ENCODE peak calls at places on chromosomes 13 and 19, in eight cellular contexts. X is HCT116, S is GM23338, F is hepatocyte, D is neural progenitor cell, G is PC-3, T is SK-N-SH, H is MM.1S. N is an unnamed sample.

GRCh38 chr13:54536112-54536511 is 1507.5 kb downstream of the OLFM4 start:
- DNase-seq in X (no peak), S (peak; percentile 74), F (peak; percentile 31), D (peak; percentile 39), G (peak; percentile 2), T (peak; percentile 1), H (no peak), N (no peak)

GRCh38 chr19:40718774-40719391 is 2.0 kb downstream of the ITPKC start:
- DNase-seq in X (peak; percentile 59), S (peak; percentile 54), F (peak; percentile 89), D (peak; percentile 46), G (peak; percentile 72), T (no peak), H (no peak), N (peak; percentile 38)

GRCh38 chr13:95607363-95607762 is 37.1 kb downstream of the DZIP1 start:
- DNase-seq in X (no peak), S (no peak), F (no peak), D (no peak), G (peak; percentile 78), T (no peak), H (no peak), N (no peak)

GRCh38 chr19:18541992-18542935 is 1.1 kb downstream of the FKBP8 start:
- DNase-seq in X (no peak), S (peak; percentile 62), F (no peak), D (peak; percentile 50), G (no peak), T (no peak), H (no peak), N (peak; percentile 28)

GRCh38 chr19:2394054-2394668 is 33.2 kb downstream of the TIMM13 start:
- DNase-seq in X (no peak), S (no peak), F (no peak), D (no peak), G (no peak), T (no peak), H (peak; percentile 89), N (peak; percentile 75)

GRCh38 chr13:93146584-93147292 is 79.9 kb upstream of the GPC6 start:
- DNase-seq in X (no peak), S (no peak), F (peak; percentile 28), D (no peak), G (peak; percentile 30), T (no peak), H (no peak), N (no peak)

GRCh38 chr13:94228781-94229180 is 250.7 kb downstream of the DCT start:
- DNase-seq in X (no peak), S (no peak), F (no peak), D (no peak), G (no peak), T (no peak), H (no peak), N (no peak)

GRCh38 chr19:54470991-54471782 is 1.9 kb downstream of the CDC42EP5 start:
- DNase-seq in X (no peak), S (peak; percentile 69), F (peak; percentile 56), D (peak; percentile 49), G (no peak), T (no peak), H (no peak), N (no peak)

GRCh38 chr19:4908781-4909171 is 525 bp upstream of the UHRF1 start:
- DNase-seq in X (no peak), S (no peak), F (no peak), D (no peak), G (no peak), T (peak; percentile 49), H (no peak), N (no peak)

GRCh38 chr19:12156254-12157058 is at the start of gene ZNF625:
- DNase-seq in X (no peak), S (peak; percentile 99), F (peak; percentile 92), D (peak; percentile 97), G (peak; percentile 91), T (peak; percentile 97), H (peak; percentile 47), N (peak; percentile 79)

GRCh38 chr19:47124937-47125668 is 5.5 kb upstream of the SAE1 start:
- DNase-seq in X (peak; percentile 85), S (peak; percentile 96), F (peak; percentile 86), D (peak; percentile 83), G (peak; percentile 86), T (peak; percentile 73), H (peak; percentile 55), N (peak; percentile 74)
- TF ChIP-seq CTCF in X (peak; percentile 75), S (peak; percentile 85), F (peak; percentile 79), D (peak; percentile 81), G (peak; percentile 71), T (peak; percentile 74), H (peak; percentile 69), N (peak; percentile 92)

DNA sequence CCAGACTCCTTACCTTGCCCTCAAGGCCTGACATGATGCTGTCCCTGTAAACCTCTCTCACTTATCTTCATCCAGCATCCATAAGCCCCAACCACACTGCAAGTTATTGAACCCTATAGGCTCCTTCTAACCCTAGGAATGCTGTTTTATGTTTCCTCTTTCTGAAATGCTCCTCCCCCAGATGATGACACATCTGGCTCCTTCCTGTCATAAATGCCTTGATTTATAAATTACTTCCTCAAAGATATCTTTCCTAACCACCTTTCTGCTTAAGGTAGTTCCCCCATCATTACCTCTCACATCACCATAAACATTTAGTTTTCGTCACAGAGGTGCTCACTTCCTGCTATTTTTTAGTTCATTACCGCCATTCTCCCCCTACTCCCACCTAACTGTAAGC is 12.3 kb downstream of the RUBCNL start:
- DNase-seq in X (no peak), S (no peak), F (no peak), D (no peak), G (peak; percentile 16), T (no peak), H (no peak), N (peak; percentile 81)
- H3K4me1 ChIP-seq in X (peaks cover 4% of the 10 kb centered on the region), S (no peaks in the 10 kb centered on the region), F (peaks cover 12% of the 10 kb centered on the region), D (peaks cover 6% of the 10 kb centered on the region), G (no peaks in the 10 kb centered on the region), T (peaks cover 2% of the 10 kb centered on the region), H (peaks cover 17% of the 10 kb centered on the region), N (peaks cover 91% of the 10 kb centered on the region)

DNA sequence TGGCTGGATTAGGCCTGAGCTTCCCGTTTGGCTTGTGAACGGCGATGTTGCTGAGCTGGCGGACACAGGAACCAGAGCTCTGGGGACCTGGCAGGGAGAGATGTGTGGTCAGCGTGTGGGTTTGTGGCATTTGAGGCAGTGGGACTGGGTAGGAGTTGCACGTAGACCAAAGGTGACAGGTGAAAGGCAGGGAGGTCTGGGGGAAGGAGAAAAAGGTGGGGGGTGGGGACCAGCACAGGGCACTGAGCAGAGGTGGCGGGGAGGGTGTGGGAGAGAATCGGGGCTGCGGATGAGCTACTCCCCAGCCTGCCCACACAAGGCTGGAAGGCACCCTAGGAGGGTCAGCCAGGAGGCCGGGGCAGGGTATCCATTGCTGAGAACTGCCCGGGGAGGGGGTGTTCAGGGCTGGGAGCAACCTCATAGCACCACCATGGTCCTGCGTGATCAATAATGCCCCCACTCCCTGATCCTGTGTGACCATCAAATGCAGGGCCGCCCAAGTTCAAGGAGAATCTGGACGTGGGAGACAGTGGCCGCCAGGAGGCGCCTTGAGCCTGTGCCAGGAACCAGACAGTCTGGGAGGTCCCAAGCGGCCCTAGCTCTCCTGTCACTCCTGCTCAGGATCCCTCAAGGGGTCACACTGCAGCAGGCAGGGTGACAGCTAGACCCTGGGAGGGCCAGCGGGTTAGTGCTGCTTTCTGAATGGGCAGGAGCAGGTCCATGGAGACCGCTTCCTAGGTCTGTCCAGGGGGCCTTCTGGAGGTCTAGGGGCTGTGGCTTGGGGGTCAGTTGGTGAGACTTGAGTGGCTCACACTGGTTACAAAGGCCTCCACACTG is 12.8 kb upstream of the SELENOW start:
- DNase-seq in X (no peak), S (peak; percentile 92), F (peak; percentile 78), D (peak; percentile 78), G (peak; percentile 43), T (peak; percentile 77), H (peak; percentile 48), N (peak; percentile 70)
- TF ChIP-seq EZH2phosphoT487 in X (no peak), S (no peak), F (no peak), D (no peak), G (no peak), T (no peak), H (no peak), N (no peak)

GRCh38 chr19:42323852-42324654 is 1.4 kb upstream of the MEGF8 start:
- DNase-seq in X (no peak), S (peak; percentile 70), F (no peak), D (peak; percentile 62), G (no peak), T (peak; percentile 54), H (no peak), N (no peak)
- TF ChIP-seq CTCF in X (no peak), S (no peak), F (no peak), D (no peak), G (no peak), T (no peak), H (no peak), N (no peak)

DNA sequence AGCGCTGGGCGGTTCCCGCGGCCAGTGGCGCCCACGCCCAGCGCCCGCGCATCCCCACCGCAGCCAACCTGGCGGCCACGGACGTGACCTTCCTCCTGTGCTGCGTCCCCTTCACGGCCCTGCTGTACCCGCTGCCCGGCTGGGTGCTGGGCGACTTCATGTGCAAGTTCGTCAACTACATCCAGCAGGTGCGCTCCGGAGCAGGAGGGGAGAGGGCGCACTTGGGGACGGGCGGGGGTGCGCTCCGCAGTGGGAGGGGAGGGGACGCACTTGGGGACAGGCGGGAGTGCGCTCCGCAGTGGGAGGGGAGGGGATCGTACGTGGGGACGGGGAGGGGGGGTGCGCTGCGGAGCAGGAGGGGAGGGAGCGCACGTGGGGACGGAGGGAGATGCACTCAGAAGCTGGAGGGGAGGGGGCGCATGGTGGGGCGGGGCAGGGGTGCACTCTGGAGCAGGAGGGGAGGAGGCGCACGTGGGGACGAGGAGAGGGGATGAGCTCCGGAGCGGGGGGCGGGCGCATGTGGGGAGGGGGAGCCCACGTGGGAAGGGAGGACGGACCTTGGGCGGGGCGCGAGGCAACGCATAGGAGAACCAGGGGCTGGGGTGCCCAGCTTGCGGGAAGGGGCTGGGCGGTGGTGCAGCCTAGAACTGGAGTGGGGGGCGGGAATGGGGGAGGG is 1.5 kb downstream of the KISS1R start:
- DNase-seq in X (no peak), S (peak; percentile 74), F (no peak), D (peak; percentile 39), G (peak; percentile 19), T (no peak), H (no peak), N (no peak)
- H3K4me1 ChIP-seq in X (peaks cover 33% of the 10 kb centered on the region), S (no peaks in the 10 kb centered on the region), F (peaks cover 33% of the 10 kb centered on the region), D (peaks cover 10% of the 10 kb centered on the region), G (peaks cover 4% of the 10 kb centered on the region), T (peaks cover 17% of the 10 kb centered on the region), H (no peaks in the 10 kb centered on the region), N (peaks cover 11% of the 10 kb centered on the region)

GRCh38 chr13:82833928-82834327 is 1048.3 kb downstream of the SLITRK1 start:
- DNase-seq in X (no peak), S (no peak), F (no peak), D (no peak), G (no peak), T (no peak), H (no peak), N (no peak)
- TF ChIP-seq EZH2phosphoT487 in X (no peak), S (no peak), F (no peak), D (no peak), G (no peak), T (no peak), H (no peak), N (no peak)

N was measured in OCI-LY7.